ENCODE peak calls at places on chromosomes 2 and 18, in nine cellular contexts. One of them, this sample, is unnamed.

GRCh38 chr18:3061581-3062416 is 48.9 kb upstream of the LPIN2 start:
- DNase-seq in spleen: no peak
- DNase-seq in cardiac fibroblast: no peak
- DNase-seq in nephron progenitor cell: no peak
- DNase-seq in PC-3: no peak
- DNase-seq in fibroblast of lung: no peak
- DNase-seq in WTC11: no peak
- DNase-seq in choroid plexus epithelial cell: no peak
- DNase-seq in psoas muscle: no peak
- DNase-seq in this sample: peak

GRCh38 chr2:50951416-50951815 is 80.5 kb downstream of the NRXN1 start:
- DNase-seq in PC-3: peak
- DNase-seq in cardiac fibroblast: peak
- DNase-seq in nephron progenitor cell: no peak
- DNase-seq in spleen: no peak
- DNase-seq in psoas muscle: no peak
- DNase-seq in WTC11: no peak
- DNase-seq in choroid plexus epithelial cell: peak
- DNase-seq in fibroblast of lung: peak
- DNase-seq in this sample: no peak

GRCh38 chr2:170465241-170465640 is 249.9 kb upstream of the SP5 start:
- DNase-seq in WTC11: no peak
- DNase-seq in choroid plexus epithelial cell: peak
- DNase-seq in PC-3: peak
- DNase-seq in nephron progenitor cell: no peak
- DNase-seq in cardiac fibroblast: peak
- DNase-seq in psoas muscle: no peak
- DNase-seq in spleen: no peak
- DNase-seq in fibroblast of lung: peak
- DNase-seq in this sample: no peak

GRCh38 chr2:219769044-219770030 is 141.9 kb downstream of the SLC4A3 start:
- DNase-seq in WTC11: no peak
- DNase-seq in PC-3: peak
- DNase-seq in psoas muscle: peak
- DNase-seq in fibroblast of lung: peak
- DNase-seq in nephron progenitor cell: no peak
- DNase-seq in choroid plexus epithelial cell: peak
- DNase-seq in spleen: no peak
- DNase-seq in cardiac fibroblast: peak
- DNase-seq in this sample: no peak

GRCh38 chr2:190829642-190830041 is 51.0 kb upstream of the GLS start:
- DNase-seq in psoas muscle: no peak
- DNase-seq in fibroblast of lung: no peak
- DNase-seq in choroid plexus epithelial cell: no peak
- DNase-seq in cardiac fibroblast: no peak
- DNase-seq in nephron progenitor cell: no peak
- DNase-seq in PC-3: no peak
- DNase-seq in spleen: no peak
- DNase-seq in WTC11: no peak
- DNase-seq in this sample: no peak

GRCh38 chr2:49255325-49256023 is 101.2 kb upstream of the FSHR start:
- DNase-seq in choroid plexus epithelial cell: peak
- DNase-seq in fibroblast of lung: no peak
- DNase-seq in WTC11: no peak
- DNase-seq in spleen: no peak
- DNase-seq in psoas muscle: no peak
- DNase-seq in cardiac fibroblast: peak
- DNase-seq in PC-3: peak
- DNase-seq in nephron progenitor cell: no peak
- DNase-seq in this sample: no peak

GRCh38 chr18:33560686-33561370 is 17.2 kb upstream of the ASXL3 start:
- DNase-seq in nephron progenitor cell: no peak
- DNase-seq in spleen: no peak
- DNase-seq in psoas muscle: no peak
- DNase-seq in WTC11: no peak
- DNase-seq in PC-3: no peak
- DNase-seq in cardiac fibroblast: peak
- DNase-seq in choroid plexus epithelial cell: peak
- DNase-seq in fibroblast of lung: peak
- DNase-seq in this sample: no peak

GRCh38 chr2:11574176-11575046 is 40.6 kb downstream of the GREB1 start:
- DNase-seq in spleen: peak
- DNase-seq in choroid plexus epithelial cell: no peak
- DNase-seq in nephron progenitor cell: no peak
- DNase-seq in psoas muscle: peak
- DNase-seq in fibroblast of lung: peak
- DNase-seq in cardiac fibroblast: no peak
- DNase-seq in WTC11: no peak
- DNase-seq in PC-3: no peak
- DNase-seq in this sample: no peak

GRCh38 chr2:240233891-240234502 is 93.5 kb upstream of the OTOS start:
- DNase-seq in choroid plexus epithelial cell: no peak
- DNase-seq in cardiac fibroblast: no peak
- DNase-seq in WTC11: peak
- DNase-seq in nephron progenitor cell: no peak
- DNase-seq in PC-3: no peak
- DNase-seq in spleen: peak
- DNase-seq in fibroblast of lung: no peak
- DNase-seq in psoas muscle: peak
- DNase-seq in this sample: peak

GRCh38 chr2:238868616-238869292 is 20.9 kb downstream of the TWIST2 start:
- DNase-seq in psoas muscle: peak
- DNase-seq in fibroblast of lung: peak
- DNase-seq in PC-3: no peak
- DNase-seq in choroid plexus epithelial cell: no peak
- DNase-seq in spleen: peak
- DNase-seq in nephron progenitor cell: no peak
- DNase-seq in cardiac fibroblast: peak
- DNase-seq in WTC11: no peak
- DNase-seq in this sample: no peak

GRCh38 chr18:71850602-71851001 is 693.5 kb downstream of the CBLN2 start:
- DNase-seq in fibroblast of lung: no peak
- DNase-seq in choroid plexus epithelial cell: no peak
- DNase-seq in nephron progenitor cell: no peak
- DNase-seq in psoas muscle: no peak
- DNase-seq in spleen: no peak
- DNase-seq in WTC11: no peak
- DNase-seq in PC-3: no peak
- DNase-seq in cardiac fibroblast: no peak
- DNase-seq in this sample: no peak

GRCh38 chr2:8494589-8494988 is 187.3 kb upstream of the ID2 start:
- DNase-seq in PC-3: no peak
- DNase-seq in psoas muscle: no peak
- DNase-seq in WTC11: no peak
- DNase-seq in spleen: peak
- DNase-seq in cardiac fibroblast: peak
- DNase-seq in choroid plexus epithelial cell: no peak
- DNase-seq in nephron progenitor cell: no peak
- DNase-seq in fibroblast of lung: no peak
- DNase-seq in this sample: no peak

DNA sequence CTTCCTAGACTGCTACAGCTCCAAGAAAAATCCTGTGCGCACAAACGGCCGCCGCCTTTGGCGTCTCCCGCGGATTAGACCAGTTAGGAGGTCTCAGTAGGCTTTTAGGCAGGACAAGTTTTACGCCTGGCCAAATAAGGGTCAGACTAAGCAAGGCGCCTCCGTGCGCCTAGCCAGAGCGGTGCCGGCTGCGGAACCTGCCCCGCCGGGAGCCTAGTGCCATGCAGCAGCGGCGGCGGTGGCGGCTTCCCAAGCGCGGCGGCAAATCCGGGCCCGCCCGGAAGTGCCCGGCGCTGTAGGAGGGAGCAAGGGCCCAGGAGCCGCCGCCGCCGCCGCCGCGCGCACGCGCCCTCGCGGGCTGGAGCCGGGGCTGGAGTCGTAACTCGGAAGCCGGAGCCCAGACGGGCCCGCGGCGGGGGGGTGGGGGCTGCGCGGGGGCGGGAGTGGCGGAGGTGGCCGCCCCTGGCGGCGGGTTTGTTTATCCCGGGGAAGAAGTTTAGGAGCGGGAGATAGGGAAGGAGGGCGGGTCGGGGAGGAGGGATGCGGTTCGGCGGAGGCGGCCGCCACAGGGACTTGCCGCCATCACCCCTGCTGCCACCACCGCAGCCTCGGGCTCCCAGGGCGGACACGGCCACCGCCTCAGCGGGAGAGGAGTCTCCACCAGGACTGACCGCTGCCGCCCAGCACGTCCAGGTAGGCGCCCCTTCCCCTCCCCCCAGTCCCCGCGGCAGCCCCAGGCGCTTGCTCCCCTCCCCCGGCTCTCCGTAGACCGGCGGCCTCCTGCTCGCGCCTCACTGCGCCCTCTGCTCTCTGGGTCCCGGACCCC is at the start of gene SPOPL:
- DNase-seq in spleen: peak
- DNase-seq in psoas muscle: peak
- DNase-seq in fibroblast of lung: peak
- DNase-seq in WTC11: peak
- DNase-seq in nephron progenitor cell: peak
- DNase-seq in PC-3: peak
- DNase-seq in cardiac fibroblast: peak
- DNase-seq in choroid plexus epithelial cell: peak
- DNase-seq in this sample: peak
- TF ChIP-seq CTCF in spleen: peak
- TF ChIP-seq CTCF in psoas muscle: peak
- TF ChIP-seq CTCF in fibroblast of lung: no peak
- TF ChIP-seq CTCF in WTC11: no peak
- TF ChIP-seq CTCF in nephron progenitor cell: no peak
- TF ChIP-seq CTCF in PC-3: no peak
- TF ChIP-seq CTCF in cardiac fibroblast: no peak
- TF ChIP-seq CTCF in choroid plexus epithelial cell: peak
- TF ChIP-seq CTCF in this sample: no peak

GRCh38 chr2:36663851-36664715 is 32.4 kb upstream of the VIT start:
- DNase-seq in cardiac fibroblast: peak
- DNase-seq in choroid plexus epithelial cell: peak
- DNase-seq in psoas muscle: no peak
- DNase-seq in nephron progenitor cell: no peak
- DNase-seq in WTC11: no peak
- DNase-seq in PC-3: peak
- DNase-seq in spleen: no peak
- DNase-seq in fibroblast of lung: peak
- DNase-seq in this sample: no peak
- TF ChIP-seq CTCF in cardiac fibroblast: peak
- TF ChIP-seq CTCF in choroid plexus epithelial cell: peak
- TF ChIP-seq CTCF in psoas muscle: peak
- TF ChIP-seq CTCF in nephron progenitor cell: peak
- TF ChIP-seq CTCF in WTC11: peak
- TF ChIP-seq CTCF in PC-3: peak
- TF ChIP-seq CTCF in spleen: peak
- TF ChIP-seq CTCF in fibroblast of lung: peak
- TF ChIP-seq CTCF in this sample: peak

GRCh38 chr2:88967844-88968243 is 276.4 kb downstream of the RPIA start:
- DNase-seq in psoas muscle: no peak
- DNase-seq in PC-3: peak
- DNase-seq in nephron progenitor cell: no peak
- DNase-seq in spleen: no peak
- DNase-seq in WTC11: no peak
- DNase-seq in cardiac fibroblast: no peak
- DNase-seq in choroid plexus epithelial cell: peak
- DNase-seq in fibroblast of lung: no peak
- DNase-seq in this sample: no peak
- TF ChIP-seq CTCF in psoas muscle: no peak
- TF ChIP-seq CTCF in PC-3: peak
- TF ChIP-seq CTCF in nephron progenitor cell: no peak
- TF ChIP-seq CTCF in spleen: no peak
- TF ChIP-seq CTCF in WTC11: no peak
- TF ChIP-seq CTCF in cardiac fibroblast: no peak
- TF ChIP-seq CTCF in choroid plexus epithelial cell: peak
- TF ChIP-seq CTCF in fibroblast of lung: peak
- TF ChIP-seq CTCF in this sample: no peak

GRCh38 chr2:21422050-21422449 is 298.3 kb downstream of the TDRD15 start:
- DNase-seq in PC-3: no peak
- DNase-seq in nephron progenitor cell: peak
- DNase-seq in choroid plexus epithelial cell: peak
- DNase-seq in psoas muscle: no peak
- DNase-seq in spleen: no peak
- DNase-seq in fibroblast of lung: no peak
- DNase-seq in cardiac fibroblast: no peak
- DNase-seq in WTC11: peak
- DNase-seq in this sample: no peak
- TF ChIP-seq CTCF in PC-3: peak
- TF ChIP-seq CTCF in nephron progenitor cell: peak
- TF ChIP-seq CTCF in choroid plexus epithelial cell: peak
- TF ChIP-seq CTCF in psoas muscle: no peak
- TF ChIP-seq CTCF in spleen: no peak
- TF ChIP-seq CTCF in fibroblast of lung: peak
- TF ChIP-seq CTCF in cardiac fibroblast: peak
- TF ChIP-seq CTCF in WTC11: peak
- TF ChIP-seq CTCF in this sample: no peak

GRCh38 chr2:241413929-241414580 is 58.0 kb downstream of the FARP2 start:
- DNase-seq in nephron progenitor cell: no peak
- DNase-seq in psoas muscle: no peak
- DNase-seq in WTC11: no peak
- DNase-seq in choroid plexus epithelial cell: no peak
- DNase-seq in fibroblast of lung: peak
- DNase-seq in PC-3: peak
- DNase-seq in spleen: no peak
- DNase-seq in cardiac fibroblast: no peak
- DNase-seq in this sample: no peak

GRCh38 chr2:241415196-241415595 is 59.1 kb downstream of the FARP2 start:
- DNase-seq in cardiac fibroblast: no peak
- DNase-seq in nephron progenitor cell: no peak
- DNase-seq in PC-3: no peak
- DNase-seq in fibroblast of lung: no peak
- DNase-seq in spleen: no peak
- DNase-seq in choroid plexus epithelial cell: no peak
- DNase-seq in WTC11: no peak
- DNase-seq in psoas muscle: no peak
- DNase-seq in this sample: no peak

GRCh38 chr2:241408849-241409248 is 52.8 kb downstream of the FARP2 start:
- DNase-seq in nephron progenitor cell: no peak
- DNase-seq in WTC11: no peak
- DNase-seq in spleen: no peak
- DNase-seq in fibroblast of lung: no peak
- DNase-seq in choroid plexus epithelial cell: no peak
- DNase-seq in psoas muscle: no peak
- DNase-seq in PC-3: no peak
- DNase-seq in cardiac fibroblast: no peak
- DNase-seq in this sample: no peak

GRCh38 chr2:241412144-241412543 is 56.1 kb downstream of the FARP2 start:
- DNase-seq in PC-3: peak
- DNase-seq in nephron progenitor cell: no peak
- DNase-seq in spleen: no peak
- DNase-seq in psoas muscle: no peak
- DNase-seq in WTC11: no peak
- DNase-seq in cardiac fibroblast: peak
- DNase-seq in fibroblast of lung: peak
- DNase-seq in choroid plexus epithelial cell: peak
- DNase-seq in this sample: no peak

GRCh38 chr2:241410739-241411176 is 54.7 kb downstream of the FARP2 start:
- DNase-seq in cardiac fibroblast: peak
- DNase-seq in WTC11: no peak
- DNase-seq in choroid plexus epithelial cell: peak
- DNase-seq in nephron progenitor cell: no peak
- DNase-seq in PC-3: peak
- DNase-seq in spleen: no peak
- DNase-seq in psoas muscle: no peak
- DNase-seq in fibroblast of lung: peak
- DNase-seq in this sample: no peak
- TF ChIP-seq CTCF in cardiac fibroblast: no peak
- TF ChIP-seq CTCF in WTC11: no peak
- TF ChIP-seq CTCF in choroid plexus epithelial cell: peak
- TF ChIP-seq CTCF in nephron progenitor cell: no peak
- TF ChIP-seq CTCF in PC-3: no peak
- TF ChIP-seq CTCF in spleen: no peak
- TF ChIP-seq CTCF in psoas muscle: no peak
- TF ChIP-seq CTCF in fibroblast of lung: no peak
- TF ChIP-seq CTCF in this sample: no peak